ENCODE peak calls at places on chromosomes 4 and X, in nine cellular contexts. Y, C, L, T, R, G, K, W and B are unnamed samples.

GRCh38 chr4:109263721-109264120 is 38.7 kb downstream of the COL25A1 start:
- DNase-seq in G (no peak), R (no peak), Y (no peak), T (no peak), L (no peak), K (no peak), C (no peak), W (no peak), B (no peak)

GRCh38 chr4:79906306-79906705 is 166.7 kb downstream of the ANTXR2 start:
- DNase-seq in C (no peak), G (no peak), T (no peak), R (no peak), Y (no peak), K (no peak), L (no peak), W (no peak), B (no peak)

GRCh38 chrX:140342410-140342809 is 162.5 kb downstream of the SOX3 start:
- DNase-seq in R (no peak), C (no peak), T (no peak), Y (no peak), K (no peak), L (no peak), W (no peak), G (no peak), B (no peak)

GRCh38 chr4:158282252-158282651 is 72.0 kb downstream of the TMEM144 start:
- DNase-seq in C (no peak), T (no peak), R (no peak), K (no peak), Y (no peak), L (no peak), W (peak), G (no peak), B (no peak)

GRCh38 chr4:81207793-81208192 is 7.2 kb downstream of the PRKG2 start:
- DNase-seq in C (no peak), W (peak), Y (no peak), T (no peak), L (no peak), G (no peak), K (no peak), R (no peak), B (peak)

GRCh38 chr4:5751918-5752802 is 41.2 kb downstream of the EVC start:
- DNase-seq in L (no peak), W (peak), R (no peak), T (no peak), G (no peak), Y (peak), C (no peak), K (no peak), B (no peak)

GRCh38 chr4:17502764-17503163 is 9.1 kb downstream of the QDPR start:
- DNase-seq in W (no peak), T (no peak), K (no peak), L (no peak), C (no peak), R (no peak), G (no peak), Y (no peak), B (peak)

GRCh38 chrX:149818652-149819051 is 36.9 kb downstream of the MAGEA9 start:
- DNase-seq in G (no peak), R (no peak), W (no peak), L (no peak), T (no peak), K (no peak), C (no peak), Y (no peak), B (no peak)

GRCh38 chr4:118175506-118175905 is 141.2 kb downstream of the NDST3 start:
- DNase-seq in Y (no peak), T (peak), K (no peak), C (no peak), G (no peak), W (no peak), L (no peak), R (no peak), B (no peak)
- H3K27ac ChIP-seq in Y (no peak), T (peak), K (no peak), C (no peak), G (no peak), W (no peak), L (no peak), R (no peak), B (no peak)

GRCh38 chr4:88135362-88135663 is 23.1 kb downstream of the ABCG2 start:
- DNase-seq in L (no peak), G (no peak), T (no peak), C (no peak), R (no peak), W (no peak), Y (no peak), K (no peak), B (no peak)

GRCh38 chr4:88138561-88138960 is 19.9 kb downstream of the ABCG2 start:
- DNase-seq in W (peak), K (no peak), R (no peak), G (no peak), C (no peak), Y (no peak), L (no peak), T (no peak), B (no peak)

GRCh38 chr4:88137112-88137511 is 21.3 kb downstream of the ABCG2 start:
- DNase-seq in C (no peak), T (no peak), R (no peak), L (no peak), W (no peak), Y (no peak), G (no peak), K (no peak), B (no peak)

GRCh38 chr4:88136249-88136648 is 22.2 kb downstream of the ABCG2 start:
- DNase-seq in W (no peak), R (no peak), C (no peak), T (no peak), L (no peak), Y (no peak), K (no peak), G (no peak), B (no peak)

DNA sequence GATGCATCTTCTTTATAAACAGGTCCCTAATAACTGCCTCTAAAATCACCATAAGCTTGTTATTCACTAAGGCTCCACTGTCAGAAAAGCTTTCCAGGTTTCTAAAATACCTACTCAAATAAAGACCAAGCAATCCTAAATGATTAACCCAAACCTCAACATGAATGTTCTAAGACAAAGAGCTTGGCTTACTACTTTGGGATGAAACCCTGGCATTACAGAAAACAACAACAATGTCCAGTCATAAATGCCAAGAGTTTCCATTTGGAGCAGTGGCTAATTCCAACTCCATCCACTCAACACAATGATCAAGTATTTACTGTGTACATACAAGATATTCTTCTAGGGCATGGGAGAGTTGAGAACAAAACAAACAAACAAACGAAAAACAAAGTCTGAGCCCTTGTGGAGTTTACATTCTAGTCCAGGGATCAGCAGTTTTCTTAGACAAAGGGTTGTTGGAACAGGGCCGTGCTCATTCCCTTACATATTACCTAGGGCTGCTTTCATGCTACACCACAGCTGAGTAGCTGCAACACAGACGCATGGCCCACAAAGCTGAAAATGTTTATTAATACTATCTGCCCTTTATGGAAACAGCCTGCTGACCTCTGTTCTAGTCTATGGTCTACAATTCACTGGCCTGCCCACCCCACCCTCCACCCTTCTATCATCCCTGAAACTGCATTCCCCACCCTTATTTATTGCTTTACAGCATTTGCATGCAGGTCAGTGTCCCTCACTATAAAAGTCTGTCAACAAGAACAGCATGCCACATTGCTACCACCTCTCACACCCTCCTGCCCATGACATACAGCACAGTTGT is 23.7 kb downstream of the ABCG2 start:
- DNase-seq in Y (no peak), K (no peak), L (no peak), R (no peak), W (no peak), T (no peak), G (no peak), C (no peak), B (no peak)
- H3K27ac ChIP-seq in Y (no peak), K (no peak), L (no peak), R (no peak), W (no peak), T (no peak), G (no peak), C (no peak), B (no peak)

GRCh38 chr4:95545526-95545925 is 3.2 kb downstream of the UNC5C start:
- DNase-seq in G (no peak), K (no peak), C (peak), T (no peak), R (no peak), Y (no peak), L (no peak), W (no peak), B (no peak)

GRCh38 chr4:95541889-95542607 is 6.7 kb downstream of the UNC5C start:
- DNase-seq in W (no peak), T (no peak), L (no peak), Y (no peak), R (no peak), K (no peak), G (no peak), C (no peak), B (no peak)

GRCh38 chr4:95546866-95547707 is 1.7 kb downstream of the UNC5C start:
- DNase-seq in K (no peak), W (no peak), L (no peak), R (no peak), C (peak), Y (no peak), G (no peak), T (no peak), B (no peak)

GRCh38 chr4:95546236-95546635 is 2.5 kb downstream of the UNC5C start:
- DNase-seq in C (no peak), R (no peak), K (no peak), Y (no peak), L (no peak), G (no peak), W (no peak), T (no peak), B (no peak)

GRCh38 chr4:95544433-95545103 is 4.2 kb downstream of the UNC5C start:
- DNase-seq in R (no peak), C (no peak), K (no peak), W (peak), G (no peak), Y (no peak), L (no peak), T (no peak), B (no peak)
- H3K27ac ChIP-seq in R (no peak), C (no peak), K (no peak), W (no peak), G (no peak), Y (peak), L (no peak), T (no peak), B (no peak)

GRCh38 chr4:76458829-76459228 is 23.8 kb downstream of the SHROOM3 start:
- DNase-seq in C (no peak), Y (no peak), W (no peak), R (no peak), T (no peak), G (no peak), K (no peak), L (no peak), B (no peak)

GRCh38 chr4:76453232-76453631 is 18.2 kb downstream of the SHROOM3 start:
- DNase-seq in T (no peak), W (no peak), L (no peak), C (no peak), Y (no peak), R (no peak), G (no peak), K (no peak), B (no peak)

GRCh38 chr4:76457885-76458284 is 22.9 kb downstream of the SHROOM3 start:
- DNase-seq in G (no peak), Y (no peak), T (no peak), W (no peak), K (no peak), L (no peak), C (no peak), R (no peak), B (no peak)

GRCh38 chr4:76459291-76459723 is 24.3 kb downstream of the SHROOM3 start:
- DNase-seq in G (no peak), C (no peak), T (no peak), W (no peak), R (no peak), Y (no peak), K (peak), L (no peak), B (no peak)

GRCh38 chr4:76458297-76458696 is 23.3 kb downstream of the SHROOM3 start:
- DNase-seq in K (no peak), W (no peak), G (no peak), L (no peak), Y (no peak), C (no peak), T (no peak), R (no peak), B (no peak)
- H3K27ac ChIP-seq in K (no peak), W (no peak), G (no peak), L (no peak), Y (no peak), C (no peak), T (no peak), R (no peak), B (peak)

GRCh38 chr4:576991-577498 is 950 bp upstream of the TMEM271 start:
- DNase-seq in L (no peak), G (no peak), K (no peak), R (no peak), W (no peak), T (no peak), Y (no peak), C (no peak), B (no peak)

GRCh38 chr4:576245-576821 is at the start of gene TMEM271:
- DNase-seq in K (no peak), T (no peak), W (no peak), R (no peak), G (no peak), Y (no peak), L (no peak), C (no peak), B (no peak)

GRCh38 chr4:579543-580175 is 3.6 kb upstream of the TMEM271 start:
- DNase-seq in T (no peak), C (no peak), L (no peak), K (no peak), R (no peak), G (no peak), Y (no peak), W (no peak), B (no peak)

GRCh38 chr4:577499-578450 is 1.7 kb upstream of the TMEM271 start:
- DNase-seq in L (no peak), C (peak), W (peak), G (no peak), K (no peak), Y (no peak), T (no peak), R (no peak), B (no peak)

GRCh38 chr4:578451-579443 is 2.7 kb upstream of the TMEM271 start:
- DNase-seq in K (no peak), L (no peak), T (no peak), W (no peak), R (no peak), C (no peak), Y (no peak), G (no peak), B (no peak)
- H3K27ac ChIP-seq in K (no peak), L (no peak), T (no peak), W (no peak), R (no peak), C (no peak), Y (no peak), G (no peak), B (no peak)

DNA sequence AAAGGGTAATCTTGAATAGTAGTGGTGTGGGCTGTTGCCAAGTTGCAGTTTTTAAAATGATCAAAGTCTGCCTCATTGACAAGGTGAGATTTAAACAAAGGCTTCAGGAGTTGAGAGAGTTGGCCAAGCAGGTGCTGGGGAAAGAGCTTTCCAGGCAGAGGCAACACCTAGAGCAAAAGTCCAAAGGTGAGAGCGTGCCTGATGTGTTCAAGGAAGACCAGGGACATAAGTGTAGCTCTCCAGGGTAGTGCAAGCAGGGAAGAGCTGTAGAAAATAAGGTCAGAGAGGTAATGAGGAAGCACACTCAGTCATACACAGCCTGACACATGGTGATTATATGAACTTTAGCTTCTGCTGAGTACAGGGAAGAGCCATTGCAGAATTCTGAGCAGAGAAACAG is 265.0 kb upstream of the NWD2 start:
- DNase-seq in C (no peak), L (no peak), W (no peak), G (no peak), T (no peak), K (no peak), Y (no peak), R (no peak), B (no peak)
- H3K27ac ChIP-seq in C (no peak), L (no peak), W (no peak), G (no peak), T (no peak), K (no peak), Y (no peak), R (no peak), B (no peak)

GRCh38 chrX:136812286-136812685 is 31.6 kb upstream of the ARHGEF6 start:
- DNase-seq in G (no peak), C (no peak), L (no peak), Y (no peak), W (peak), R (no peak), K (no peak), T (no peak), B (no peak)
- H3K27ac ChIP-seq in G (no peak), C (no peak), L (no peak), Y (no peak), W (no peak), R (no peak), K (no peak), T (no peak), B (no peak)